ENCODE peak calls at places on chromosomes 16 and 17, in seven cellular contexts. One of them, this sample, is unnamed. For H3K27me3 and H3K36me3, the result is how much of the 10 kb centered on the place peaks cover.

GRCh38 chr17:21679256-21680146 is 12.8 kb upstream of the KCNJ18 start:
- DNase-seq in CD8-positive, alpha-beta memory T cell: peak
- DNase-seq in tibial artery: no peak
- DNase-seq in H7: no peak
- DNase-seq in effector memory CD4-positive, alpha-beta T cell: no peak
- DNase-seq in sigmoid colon: peak
- DNase-seq in thoracic aorta: no peak
- DNase-seq in this sample: peak

GRCh38 chr16:54200161-54200534 is 86.4 kb downstream of the IRX3 start:
- DNase-seq in effector memory CD4-positive, alpha-beta T cell: no peak
- DNase-seq in CD8-positive, alpha-beta memory T cell: no peak
- DNase-seq in tibial artery: no peak
- DNase-seq in thoracic aorta: no peak
- DNase-seq in sigmoid colon: no peak
- DNase-seq in H7: no peak
- DNase-seq in this sample: no peak

GRCh38 chr17:72104863-72105234 is 16.0 kb upstream of the SOX9 start:
- DNase-seq in thoracic aorta: no peak
- DNase-seq in H7: no peak
- DNase-seq in effector memory CD4-positive, alpha-beta T cell: no peak
- DNase-seq in CD8-positive, alpha-beta memory T cell: no peak
- DNase-seq in tibial artery: no peak
- DNase-seq in sigmoid colon: no peak
- DNase-seq in this sample: no peak

GRCh38 chr16:85286066-85286712 is 173.9 kb upstream of the CIBAR2 start:
- DNase-seq in tibial artery: peak
- DNase-seq in CD8-positive, alpha-beta memory T cell: no peak
- DNase-seq in sigmoid colon: peak
- DNase-seq in thoracic aorta: peak
- DNase-seq in H7: no peak
- DNase-seq in effector memory CD4-positive, alpha-beta T cell: no peak
- DNase-seq in this sample: no peak

GRCh38 chr17:61345081-61345480 is 54.6 kb upstream of the TBX2 start:
- DNase-seq in CD8-positive, alpha-beta memory T cell: no peak
- DNase-seq in effector memory CD4-positive, alpha-beta T cell: no peak
- DNase-seq in thoracic aorta: no peak
- DNase-seq in sigmoid colon: no peak
- DNase-seq in tibial artery: no peak
- DNase-seq in H7: no peak
- DNase-seq in this sample: no peak

GRCh38 chr16:77788196-77789084 is at the start of gene VAT1L:
- DNase-seq in thoracic aorta: no peak
- DNase-seq in CD8-positive, alpha-beta memory T cell: no peak
- DNase-seq in H7: peak
- DNase-seq in effector memory CD4-positive, alpha-beta T cell: no peak
- DNase-seq in tibial artery: peak
- DNase-seq in sigmoid colon: no peak
- DNase-seq in this sample: no peak

GRCh38 chr17:19905514-19905913 is 37.8 kb upstream of the ULK2 start:
- DNase-seq in thoracic aorta: no peak
- DNase-seq in H7: no peak
- DNase-seq in CD8-positive, alpha-beta memory T cell: no peak
- DNase-seq in sigmoid colon: no peak
- DNase-seq in tibial artery: no peak
- DNase-seq in effector memory CD4-positive, alpha-beta T cell: no peak
- DNase-seq in this sample: no peak

GRCh38 chr16:963913-964695 is 6.7 kb downstream of the LMF1 start:
- DNase-seq in H7: no peak
- DNase-seq in CD8-positive, alpha-beta memory T cell: peak
- DNase-seq in thoracic aorta: no peak
- DNase-seq in sigmoid colon: no peak
- DNase-seq in effector memory CD4-positive, alpha-beta T cell: no peak
- DNase-seq in tibial artery: no peak
- DNase-seq in this sample: no peak

GRCh38 chr16:2042171-2042570 is 5.5 kb downstream of the NTHL1 start:
- DNase-seq in effector memory CD4-positive, alpha-beta T cell: no peak
- DNase-seq in tibial artery: no peak
- DNase-seq in thoracic aorta: no peak
- DNase-seq in sigmoid colon: no peak
- DNase-seq in CD8-positive, alpha-beta memory T cell: no peak
- DNase-seq in H7: no peak
- DNase-seq in this sample: no peak

GRCh38 chr16:56279132-56279531 is 87.8 kb downstream of the GNAO1 start:
- DNase-seq in H7: no peak
- DNase-seq in CD8-positive, alpha-beta memory T cell: peak
- DNase-seq in sigmoid colon: no peak
- DNase-seq in tibial artery: no peak
- DNase-seq in effector memory CD4-positive, alpha-beta T cell: no peak
- DNase-seq in thoracic aorta: no peak
- DNase-seq in this sample: no peak

GRCh38 chr17:55480907-55481306 is 30.3 kb downstream of the SMIM36 start:
- DNase-seq in thoracic aorta: no peak
- DNase-seq in sigmoid colon: no peak
- DNase-seq in effector memory CD4-positive, alpha-beta T cell: no peak
- DNase-seq in H7: no peak
- DNase-seq in CD8-positive, alpha-beta memory T cell: no peak
- DNase-seq in tibial artery: no peak
- DNase-seq in this sample: no peak

GRCh38 chr16:13425840-13426239 is 494.1 kb upstream of the ERCC4 start:
- DNase-seq in thoracic aorta: no peak
- DNase-seq in tibial artery: no peak
- DNase-seq in H7: no peak
- DNase-seq in CD8-positive, alpha-beta memory T cell: no peak
- DNase-seq in effector memory CD4-positive, alpha-beta T cell: no peak
- DNase-seq in sigmoid colon: no peak
- DNase-seq in this sample: no peak

GRCh38 chr17:19386974-19387920 is at the start of gene MFAP4:
- DNase-seq in CD8-positive, alpha-beta memory T cell: peak
- DNase-seq in thoracic aorta: no peak
- DNase-seq in sigmoid colon: peak
- DNase-seq in tibial artery: peak
- DNase-seq in H7: peak
- DNase-seq in effector memory CD4-positive, alpha-beta T cell: no peak
- DNase-seq in this sample: no peak

GRCh38 chr16:71645450-71645849 is 19.5 kb downstream of the MARVELD3 start:
- DNase-seq in tibial artery: no peak
- DNase-seq in sigmoid colon: no peak
- DNase-seq in H7: peak
- DNase-seq in thoracic aorta: no peak
- DNase-seq in CD8-positive, alpha-beta memory T cell: no peak
- DNase-seq in effector memory CD4-positive, alpha-beta T cell: no peak
- DNase-seq in this sample: no peak

GRCh38 chr16:80663078-80663477 is 122.3 kb downstream of the DYNLRB2 start:
- DNase-seq in CD8-positive, alpha-beta memory T cell: no peak
- DNase-seq in effector memory CD4-positive, alpha-beta T cell: no peak
- DNase-seq in sigmoid colon: no peak
- DNase-seq in tibial artery: no peak
- DNase-seq in H7: peak
- DNase-seq in thoracic aorta: no peak
- DNase-seq in this sample: no peak

GRCh38 chr17:13415877-13416416 is 185.8 kb downstream of the HS3ST3A1 start:
- DNase-seq in H7: no peak
- DNase-seq in effector memory CD4-positive, alpha-beta T cell: no peak
- DNase-seq in CD8-positive, alpha-beta memory T cell: no peak
- DNase-seq in tibial artery: no peak
- DNase-seq in sigmoid colon: no peak
- DNase-seq in thoracic aorta: no peak
- DNase-seq in this sample: no peak

GRCh38 chr17:81942167-81942553 is 4.9 kb downstream of the MYADML2 start:
- DNase-seq in CD8-positive, alpha-beta memory T cell: no peak
- DNase-seq in thoracic aorta: no peak
- DNase-seq in tibial artery: no peak
- DNase-seq in sigmoid colon: no peak
- DNase-seq in H7: no peak
- DNase-seq in effector memory CD4-positive, alpha-beta T cell: no peak
- DNase-seq in this sample: no peak

GRCh38 chr17:81941484-81942166 is 4.5 kb upstream of the PYCR1 start:
- DNase-seq in H7: peak
- DNase-seq in effector memory CD4-positive, alpha-beta T cell: no peak
- DNase-seq in tibial artery: no peak
- DNase-seq in thoracic aorta: no peak
- DNase-seq in sigmoid colon: no peak
- DNase-seq in CD8-positive, alpha-beta memory T cell: no peak
- DNase-seq in this sample: peak

GRCh38 chr17:81940538-81941483 is 3.7 kb upstream of the PYCR1 start:
- DNase-seq in H7: peak
- DNase-seq in thoracic aorta: no peak
- DNase-seq in CD8-positive, alpha-beta memory T cell: no peak
- DNase-seq in tibial artery: no peak
- DNase-seq in effector memory CD4-positive, alpha-beta T cell: no peak
- DNase-seq in sigmoid colon: no peak
- DNase-seq in this sample: peak

GRCh38 chr17:81939881-81940385 is 2.8 kb upstream of the PYCR1 start:
- DNase-seq in H7: no peak
- DNase-seq in thoracic aorta: no peak
- DNase-seq in tibial artery: no peak
- DNase-seq in sigmoid colon: peak
- DNase-seq in effector memory CD4-positive, alpha-beta T cell: no peak
- DNase-seq in CD8-positive, alpha-beta memory T cell: no peak
- DNase-seq in this sample: no peak

GRCh38 chr17:81939218-81939617 is 2.1 kb upstream of the PYCR1 start:
- DNase-seq in CD8-positive, alpha-beta memory T cell: no peak
- DNase-seq in sigmoid colon: no peak
- DNase-seq in thoracic aorta: no peak
- DNase-seq in effector memory CD4-positive, alpha-beta T cell: no peak
- DNase-seq in tibial artery: no peak
- DNase-seq in H7: no peak
- DNase-seq in this sample: no peak
- H3K27me3 ChIP-seq in CD8-positive, alpha-beta memory T cell: under half
- H3K27me3 ChIP-seq in sigmoid colon: under half
- H3K27me3 ChIP-seq in thoracic aorta: under half
- H3K27me3 ChIP-seq in effector memory CD4-positive, alpha-beta T cell: under half
- H3K27me3 ChIP-seq in tibial artery: half or more
- H3K27me3 ChIP-seq in H7: under half
- H3K27me3 ChIP-seq in this sample: under half

DNA sequence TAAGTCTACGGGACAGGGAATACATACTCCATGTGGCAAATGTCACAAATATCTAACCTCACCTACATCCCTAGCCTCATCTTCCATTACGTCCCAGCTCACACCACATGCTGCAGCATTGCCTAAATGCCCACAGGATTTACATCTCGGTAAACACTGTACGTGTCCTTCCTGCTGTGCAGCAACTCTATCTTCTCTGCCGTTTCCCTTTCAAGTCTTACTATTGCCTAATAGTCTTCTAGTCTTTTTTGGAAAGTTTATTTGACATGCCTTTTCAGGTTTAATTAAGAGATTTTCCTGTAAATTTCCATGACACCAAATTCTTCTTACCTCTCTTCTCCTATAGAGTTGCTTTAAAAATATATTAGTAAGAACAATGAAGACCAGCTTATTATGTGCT is 120.5 kb downstream of the HS3ST4 start:
- DNase-seq in CD8-positive, alpha-beta memory T cell: no peak
- DNase-seq in tibial artery: no peak
- DNase-seq in H7: no peak
- DNase-seq in sigmoid colon: no peak
- DNase-seq in thoracic aorta: no peak
- DNase-seq in effector memory CD4-positive, alpha-beta T cell: no peak
- DNase-seq in this sample: no peak
- H3K4me3 ChIP-seq in CD8-positive, alpha-beta memory T cell: no peak
- H3K4me3 ChIP-seq in tibial artery: no peak
- H3K4me3 ChIP-seq in H7: no peak
- H3K4me3 ChIP-seq in sigmoid colon: no peak
- H3K4me3 ChIP-seq in thoracic aorta: no peak
- H3K4me3 ChIP-seq in effector memory CD4-positive, alpha-beta T cell: no peak
- H3K4me3 ChIP-seq in this sample: no peak

GRCh38 chr17:50192873-50193274 is 8.6 kb downstream of the COL1A1 start:
- DNase-seq in CD8-positive, alpha-beta memory T cell: no peak
- DNase-seq in thoracic aorta: no peak
- DNase-seq in tibial artery: no peak
- DNase-seq in H7: no peak
- DNase-seq in sigmoid colon: no peak
- DNase-seq in effector memory CD4-positive, alpha-beta T cell: no peak
- DNase-seq in this sample: no peak

GRCh38 chr17:50189396-50190277 is 11.8 kb downstream of the COL1A1 start:
- DNase-seq in effector memory CD4-positive, alpha-beta T cell: no peak
- DNase-seq in H7: no peak
- DNase-seq in thoracic aorta: no peak
- DNase-seq in tibial artery: no peak
- DNase-seq in CD8-positive, alpha-beta memory T cell: no peak
- DNase-seq in sigmoid colon: no peak
- DNase-seq in this sample: no peak

GRCh38 chr17:50192116-50192872 is 9.1 kb downstream of the COL1A1 start:
- DNase-seq in sigmoid colon: no peak
- DNase-seq in tibial artery: no peak
- DNase-seq in H7: no peak
- DNase-seq in thoracic aorta: no peak
- DNase-seq in effector memory CD4-positive, alpha-beta T cell: no peak
- DNase-seq in CD8-positive, alpha-beta memory T cell: no peak
- DNase-seq in this sample: no peak

GRCh38 chr17:50190278-50191069 is 11.0 kb downstream of the COL1A1 start:
- DNase-seq in effector memory CD4-positive, alpha-beta T cell: no peak
- DNase-seq in tibial artery: no peak
- DNase-seq in thoracic aorta: no peak
- DNase-seq in sigmoid colon: no peak
- DNase-seq in H7: no peak
- DNase-seq in CD8-positive, alpha-beta memory T cell: no peak
- DNase-seq in this sample: no peak

GRCh38 chr17:50191070-50192045 is 10.1 kb downstream of the COL1A1 start:
- DNase-seq in sigmoid colon: no peak
- DNase-seq in CD8-positive, alpha-beta memory T cell: no peak
- DNase-seq in tibial artery: no peak
- DNase-seq in effector memory CD4-positive, alpha-beta T cell: no peak
- DNase-seq in H7: no peak
- DNase-seq in thoracic aorta: no peak
- DNase-seq in this sample: no peak
- H3K36me3 ChIP-seq in sigmoid colon: half or more
- H3K36me3 ChIP-seq in CD8-positive, alpha-beta memory T cell: under half
- H3K36me3 ChIP-seq in tibial artery: half or more
- H3K36me3 ChIP-seq in effector memory CD4-positive, alpha-beta T cell: under half
- H3K36me3 ChIP-seq in H7: under half
- H3K36me3 ChIP-seq in thoracic aorta: half or more
- H3K36me3 ChIP-seq in this sample: under half

GRCh38 chr17:78965369-78965982 is 14.2 kb downstream of the LGALS3BP start:
- DNase-seq in sigmoid colon: no peak
- DNase-seq in effector memory CD4-positive, alpha-beta T cell: no peak
- DNase-seq in H7: no peak
- DNase-seq in CD8-positive, alpha-beta memory T cell: no peak
- DNase-seq in tibial artery: no peak
- DNase-seq in thoracic aorta: no peak
- DNase-seq in this sample: no peak

GRCh38 chr17:78966906-78967600 is 12.7 kb downstream of the LGALS3BP start:
- DNase-seq in sigmoid colon: no peak
- DNase-seq in thoracic aorta: no peak
- DNase-seq in effector memory CD4-positive, alpha-beta T cell: no peak
- DNase-seq in CD8-positive, alpha-beta memory T cell: no peak
- DNase-seq in tibial artery: no peak
- DNase-seq in H7: peak
- DNase-seq in this sample: no peak

GRCh38 chr17:78967782-78968362 is 11.9 kb downstream of the LGALS3BP start:
- DNase-seq in tibial artery: no peak
- DNase-seq in H7: no peak
- DNase-seq in effector memory CD4-positive, alpha-beta T cell: no peak
- DNase-seq in CD8-positive, alpha-beta memory T cell: no peak
- DNase-seq in thoracic aorta: no peak
- DNase-seq in sigmoid colon: no peak
- DNase-seq in this sample: no peak

GRCh38 chr17:78963378-78963777 is 16.3 kb downstream of the LGALS3BP start:
- DNase-seq in sigmoid colon: no peak
- DNase-seq in CD8-positive, alpha-beta memory T cell: no peak
- DNase-seq in tibial artery: no peak
- DNase-seq in H7: no peak
- DNase-seq in effector memory CD4-positive, alpha-beta T cell: no peak
- DNase-seq in thoracic aorta: no peak
- DNase-seq in this sample: no peak

GRCh38 chr17:78966123-78966813 is 13.5 kb downstream of the LGALS3BP start:
- DNase-seq in CD8-positive, alpha-beta memory T cell: no peak
- DNase-seq in thoracic aorta: no peak
- DNase-seq in effector memory CD4-positive, alpha-beta T cell: no peak
- DNase-seq in tibial artery: peak
- DNase-seq in sigmoid colon: no peak
- DNase-seq in H7: peak
- DNase-seq in this sample: no peak
- H3K27me3 ChIP-seq in CD8-positive, alpha-beta memory T cell: under half
- H3K27me3 ChIP-seq in thoracic aorta: under half
- H3K27me3 ChIP-seq in effector memory CD4-positive, alpha-beta T cell: under half
- H3K27me3 ChIP-seq in tibial artery: under half
- H3K27me3 ChIP-seq in sigmoid colon: under half
- H3K27me3 ChIP-seq in H7: under half
- H3K27me3 ChIP-seq in this sample: under half